ENCODE peak calls at places on chromosomes 11 and 22, in ten cellular contexts. D, U, H, S, P, L, C, M, J and Q are unnamed samples.

GRCh38 chr11:77107950-77108349 is 5.3 kb downstream of the OMP start:
- DNase-seq in D (peak), U (no peak), H (no peak), S (no peak), P (peak), L (no peak), C (peak), M (no peak), J (no peak), Q (no peak)

GRCh38 chr11:132644511-132644910 is 887.8 kb downstream of the OPCML start:
- DNase-seq in D (no peak), U (no peak), H (no peak), S (no peak), P (no peak), L (no peak), C (no peak), M (no peak), J (no peak), Q (no peak)

GRCh38 chr11:45885274-45885920 is at the start of gene MAPK8IP1:
- DNase-seq in D (peak), U (peak), H (peak), S (peak), P (no peak), L (peak), C (peak), M (peak), J (peak), Q (peak)

GRCh38 chr22:42269407-42270177 is 861 bp downstream of the TCF20 start:
- DNase-seq in D (no peak), U (peak), H (no peak), S (peak), P (no peak), L (peak), C (peak), M (no peak), J (peak), Q (peak)

GRCh38 chr11:31939004-31939403 is 127.9 kb upstream of the PAX6 start:
- DNase-seq in D (no peak), U (no peak), H (no peak), S (no peak), P (no peak), L (no peak), C (no peak), M (no peak), J (no peak), Q (no peak)

GRCh38 chr11:316031-316701 is 2.3 kb downstream of the IFITM1 start:
- DNase-seq in D (peak), U (peak), H (no peak), S (peak), P (no peak), L (no peak), C (no peak), M (no peak), J (no peak), Q (peak)

GRCh38 chr11:134098566-134099184 is 29.8 kb downstream of the JAM3 start:
- DNase-seq in D (no peak), U (no peak), H (no peak), S (no peak), P (no peak), L (no peak), C (no peak), M (no peak), J (no peak), Q (no peak)

GRCh38 chr11:120884290-120885020 is 139.4 kb upstream of the TBCEL start:
- DNase-seq in D (no peak), U (no peak), H (no peak), S (no peak), P (no peak), L (no peak), C (no peak), M (no peak), J (no peak), Q (no peak)

GRCh38 chr11:76802151-76802550 is 19.0 kb downstream of the TSKU start:
- DNase-seq in D (no peak), U (no peak), H (peak), S (no peak), P (no peak), L (no peak), C (no peak), M (no peak), J (no peak), Q (peak)

GRCh38 chr22:32660292-32660691 is 141.2 kb upstream of the TIMP3 start:
- DNase-seq in D (peak), U (peak), H (peak), S (peak), P (no peak), L (peak), C (peak), M (peak), J (peak), Q (peak)

GRCh38 chr11:126456783-126457542 is 101.5 kb downstream of the ST3GAL4 start:
- DNase-seq in D (no peak), U (no peak), H (no peak), S (no peak), P (no peak), L (no peak), C (no peak), M (no peak), J (no peak), Q (peak)

GRCh38 chr11:69892237-69892985 is 73.2 kb upstream of the FGF3 start:
- DNase-seq in D (no peak), U (peak), H (no peak), S (no peak), P (no peak), L (no peak), C (no peak), M (no peak), J (no peak), Q (peak)

GRCh38 chr11:28767574-28767973 is 659.4 kb downstream of the METTL15 start:
- DNase-seq in D (peak), U (no peak), H (no peak), S (no peak), P (no peak), L (no peak), C (no peak), M (no peak), J (no peak), Q (no peak)

GRCh38 chr22:45627489-45628233 is 44.0 kb upstream of the ATXN10 start:
- DNase-seq in D (no peak), U (no peak), H (no peak), S (no peak), P (no peak), L (no peak), C (no peak), M (no peak), J (no peak), Q (no peak)

GRCh38 chr11:75560644-75561043 is 1.4 kb upstream of the SERPINH1 start:
- DNase-seq in D (peak), U (no peak), H (no peak), S (peak), P (no peak), L (no peak), C (no peak), M (no peak), J (no peak), Q (no peak)

GRCh38 chr11:60783141-60783484 is 2.0 kb upstream of the MS4A10 start:
- DNase-seq in D (no peak), U (no peak), H (no peak), S (no peak), P (no peak), L (no peak), C (no peak), M (no peak), J (no peak), Q (no peak)

GRCh38 chr11:94000641-94001040 is 20.5 kb upstream of the HEPHL1 start:
- DNase-seq in D (no peak), U (no peak), H (no peak), S (no peak), P (no peak), L (no peak), C (no peak), M (no peak), J (no peak), Q (no peak)

GRCh38 chr11:113781682-113782081 is 2.1 kb downstream of the CLDN25 start:
- DNase-seq in D (no peak), U (no peak), H (no peak), S (no peak), P (no peak), L (no peak), C (no peak), M (no peak), J (no peak), Q (peak)

GRCh38 chr11:831132-831864 is 1.5 kb upstream of the CD151 start:
- DNase-seq in D (no peak), U (no peak), H (no peak), S (no peak), P (no peak), L (no peak), C (no peak), M (no peak), J (no peak), Q (peak)

GRCh38 chr11:58796333-58797049 is 48.0 kb downstream of the GLYATL2 start:
- DNase-seq in D (no peak), U (no peak), H (no peak), S (no peak), P (no peak), L (no peak), C (no peak), M (no peak), J (no peak), Q (no peak)

GRCh38 chr11:35619754-35620640 is 1.7 kb downstream of the FJX1 start:
- DNase-seq in D (peak), U (peak), H (no peak), S (peak), P (no peak), L (peak), C (no peak), M (no peak), J (no peak), Q (peak)

GRCh38 chr11:99370557-99371200 is 349.9 kb downstream of the CNTN5 start:
- DNase-seq in D (peak), U (peak), H (no peak), S (no peak), P (peak), L (peak), C (peak), M (peak), J (no peak), Q (peak)

GRCh38 chr11:111347723-111348115 is 31.4 kb downstream of the POU2AF1 start:
- DNase-seq in D (peak), U (no peak), H (no peak), S (no peak), P (no peak), L (no peak), C (no peak), M (no peak), J (no peak), Q (peak)

GRCh38 chr22:31193092-31193491 is 19.0 kb upstream of the LIMK2 start:
- DNase-seq in D (no peak), U (no peak), H (no peak), S (no peak), P (no peak), L (peak), C (no peak), M (peak), J (no peak), Q (no peak)